ENCODE peak calls at places on chromosomes 5 and 9, in six cellular contexts. W, B, D, U, A and S are unnamed samples.

GRCh38 chr5:143134900-143135299 is 268.6 kb downstream of the NR3C1 start:
- DNase-seq in W (no peak), B (no peak), D (no peak), U (no peak), A (no peak), S (no peak)

GRCh38 chr5:135761746-135762145 is 72.7 kb upstream of the SLC25A48 start:
- DNase-seq in W (no peak), B (no peak), D (no peak), U (no peak), A (no peak), S (no peak)

GRCh38 chr9:83964973-83965349 is 15.1 kb downstream of the HNRNPK start:
- DNase-seq in W (no peak), B (no peak), D (no peak), U (no peak), A (no peak), S (no peak)

GRCh38 chr5:55427157-55427556 is 107.6 kb downstream of the PLPP1 start:
- DNase-seq in W (peak; percentile 22), B (no peak), D (no peak), U (no peak), A (no peak), S (no peak)

GRCh38 chr5:122937914-122938313 is 92.5 kb downstream of the SNX24 start:
- DNase-seq in W (no peak), B (no peak), D (no peak), U (no peak), A (no peak), S (peak; percentile 21)

GRCh38 chr5:59608745-59609144 is 284.8 kb downstream of the PDE4D start:
- DNase-seq in W (no peak), B (no peak), D (no peak), U (no peak), A (no peak), S (no peak)

GRCh38 chr9:98503867-98504800 is 204.6 kb downstream of the GABBR2 start:
- DNase-seq in W (no peak), B (no peak), D (no peak), U (no peak), A (no peak), S (no peak)

GRCh38 chr5:157657516-157657915 is 5.3 kb upstream of the SOX30 start:
- DNase-seq in W (no peak), B (no peak), D (no peak), U (no peak), A (no peak), S (no peak)

GRCh38 chr9:120513825-120514598 is 66.0 kb downstream of the CDK5RAP2 start:
- DNase-seq in W (no peak), B (no peak), D (no peak), U (no peak), A (no peak), S (no peak)

GRCh38 chr9:133656211-133657119 is 20.3 kb downstream of the DBH start:
- DNase-seq in W (no peak), B (no peak), D (no peak), U (no peak), A (no peak), S (peak; percentile 56)

GRCh38 chr9:130321082-130321481 is 55.5 kb downstream of the HMCN2 start:
- DNase-seq in W (peak; percentile 33), B (no peak), D (no peak), U (no peak), A (no peak), S (no peak)

GRCh38 chr5:138448481-138449398 is 9.9 kb downstream of the REEP2 start:
- DNase-seq in W (peak; percentile 62), B (no peak), D (no peak), U (no peak), A (no peak), S (no peak)

GRCh38 chr9:32385135-32385884 is 867 bp downstream of the ACO1 start:
- DNase-seq in W (no peak), B (no peak), D (no peak), U (no peak), A (no peak), S (no peak)

GRCh38 chr5:149387982-149388381 is 8.9 kb upstream of the IL17B start:
- DNase-seq in W (no peak), B (no peak), D (no peak), U (no peak), A (no peak), S (no peak)

GRCh38 chr5:10499066-10499465 is 57.4 kb downstream of the ROPN1L start:
- DNase-seq in W (no peak), B (no peak), D (no peak), U (no peak), A (no peak), S (no peak)

GRCh38 chr9:72362680-72363139 is 2.3 kb downstream of the ZFAND5 start:
- DNase-seq in W (peak; percentile 20), B (no peak), D (peak; percentile 75), U (no peak), A (no peak), S (peak; percentile 40)

GRCh38 chr9:4143951-4144717 is 155.7 kb downstream of the GLIS3 start:
- DNase-seq in W (no peak), B (no peak), D (peak; percentile 16), U (no peak), A (no peak), S (peak; percentile 45)

GRCh38 chr5:59533730-59534108 is 359.8 kb downstream of the PDE4D start:
- DNase-seq in W (no peak), B (no peak), D (no peak), U (no peak), A (no peak), S (no peak)

GRCh38 chr9:18490591-18491370 is 16.8 kb downstream of the ADAMTSL1 start:
- DNase-seq in W (no peak), B (no peak), D (no peak), U (no peak), A (no peak), S (no peak)

GRCh38 chr9:21558627-21559401 is 76.7 kb upstream of the IFNE start:
- DNase-seq in W (no peak), B (no peak), D (no peak), U (no peak), A (no peak), S (no peak)

GRCh38 chr9:19429590-19429989 is 20.8 kb downstream of the ACER2 start:
- DNase-seq in W (no peak), B (no peak), D (no peak), U (no peak), A (no peak), S (no peak)

GRCh38 chr9:100595391-100596199 is 17.7 kb downstream of the CAVIN4 start:
- DNase-seq in W (peak; percentile 57), B (peak; percentile 44), D (peak; percentile 39), U (no peak), A (peak; percentile 60), S (peak; percentile 9)
- TF ChIP-seq JUND in W (no peak), B (no peak), D (no peak), U (no peak), A (no peak), S (no peak)

GRCh38 chr9:136533775-136534157 is 12.1 kb downstream of the NOTCH1 start:
- DNase-seq in W (no peak), B (no peak), D (no peak), U (no peak), A (no peak), S (no peak)
- TF ChIP-seq JUND in W (no peak), B (no peak), D (no peak), U (no peak), A (no peak), S (no peak)

GRCh38 chr5:21709766-21710165 is 1143.4 kb downstream of the CDH12 start:
- DNase-seq in W (no peak), B (no peak), D (no peak), U (no peak), A (no peak), S (no peak)

DNA sequence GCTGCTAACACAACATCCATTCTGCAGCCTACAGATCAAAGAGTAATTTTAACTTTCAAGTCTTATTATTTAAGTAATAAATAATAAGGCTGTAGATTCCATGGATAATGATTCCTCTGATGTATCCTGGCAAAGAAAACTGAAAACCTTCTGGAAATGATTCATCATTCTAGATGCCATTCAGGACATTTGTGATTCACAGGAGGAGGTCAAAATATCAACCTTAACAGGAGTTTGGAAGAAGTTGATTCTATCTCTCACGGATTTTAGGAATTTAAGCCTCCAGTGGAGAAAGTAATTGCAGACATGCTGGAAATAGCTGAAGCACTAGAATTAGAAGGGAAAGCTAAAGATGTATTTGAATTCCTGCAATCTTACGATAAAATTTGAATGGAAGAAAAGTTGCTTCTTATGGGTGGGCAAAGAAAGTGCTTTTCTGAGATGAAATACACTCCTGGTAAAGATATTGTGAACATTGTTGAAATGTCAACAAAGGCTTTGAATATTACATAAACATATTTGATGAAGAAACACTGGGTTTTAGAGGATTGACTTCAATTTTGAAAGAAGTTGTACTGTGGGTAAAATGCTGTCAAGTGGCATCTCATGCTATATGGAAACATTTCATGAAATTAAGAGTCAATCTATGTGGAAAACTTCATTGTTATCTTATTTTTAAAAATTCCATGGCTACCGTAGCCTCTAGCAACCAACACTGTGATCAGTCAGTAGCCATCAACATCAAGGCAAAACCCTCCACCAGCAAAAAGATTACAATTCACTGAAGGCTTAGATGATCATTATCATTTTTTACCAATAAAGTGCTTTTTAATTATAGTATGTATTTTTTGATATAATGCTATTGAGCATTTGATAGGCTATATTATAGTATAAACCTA is 1141.0 kb downstream of the CDH12 start:
- DNase-seq in W (no peak), B (no peak), D (no peak), U (no peak), A (no peak), S (no peak)
- TF ChIP-seq JUND in W (no peak), B (no peak), D (no peak), U (no peak), A (no peak), S (no peak)

GRCh38 chr5:132293992-132294727 is at the start of gene SLC22A4:
- DNase-seq in W (peak; percentile 94), B (peak; percentile 87), D (peak; percentile 87), U (peak; percentile 72), A (peak; percentile 90), S (peak; percentile 91)

GRCh38 chr5:132291026-132291425 is 3.2 kb upstream of the SLC22A4 start:
- DNase-seq in W (no peak), B (no peak), D (no peak), U (no peak), A (no peak), S (no peak)

GRCh38 chr5:132294728-132295504 is 722 bp downstream of the SLC22A4 start:
- DNase-seq in W (no peak), B (peak; percentile 27), D (no peak), U (no peak), A (peak; percentile 63), S (no peak)

GRCh38 chr5:132295505-132296411 is 1.6 kb downstream of the SLC22A4 start:
- DNase-seq in W (no peak), B (no peak), D (no peak), U (no peak), A (no peak), S (no peak)

DNA sequence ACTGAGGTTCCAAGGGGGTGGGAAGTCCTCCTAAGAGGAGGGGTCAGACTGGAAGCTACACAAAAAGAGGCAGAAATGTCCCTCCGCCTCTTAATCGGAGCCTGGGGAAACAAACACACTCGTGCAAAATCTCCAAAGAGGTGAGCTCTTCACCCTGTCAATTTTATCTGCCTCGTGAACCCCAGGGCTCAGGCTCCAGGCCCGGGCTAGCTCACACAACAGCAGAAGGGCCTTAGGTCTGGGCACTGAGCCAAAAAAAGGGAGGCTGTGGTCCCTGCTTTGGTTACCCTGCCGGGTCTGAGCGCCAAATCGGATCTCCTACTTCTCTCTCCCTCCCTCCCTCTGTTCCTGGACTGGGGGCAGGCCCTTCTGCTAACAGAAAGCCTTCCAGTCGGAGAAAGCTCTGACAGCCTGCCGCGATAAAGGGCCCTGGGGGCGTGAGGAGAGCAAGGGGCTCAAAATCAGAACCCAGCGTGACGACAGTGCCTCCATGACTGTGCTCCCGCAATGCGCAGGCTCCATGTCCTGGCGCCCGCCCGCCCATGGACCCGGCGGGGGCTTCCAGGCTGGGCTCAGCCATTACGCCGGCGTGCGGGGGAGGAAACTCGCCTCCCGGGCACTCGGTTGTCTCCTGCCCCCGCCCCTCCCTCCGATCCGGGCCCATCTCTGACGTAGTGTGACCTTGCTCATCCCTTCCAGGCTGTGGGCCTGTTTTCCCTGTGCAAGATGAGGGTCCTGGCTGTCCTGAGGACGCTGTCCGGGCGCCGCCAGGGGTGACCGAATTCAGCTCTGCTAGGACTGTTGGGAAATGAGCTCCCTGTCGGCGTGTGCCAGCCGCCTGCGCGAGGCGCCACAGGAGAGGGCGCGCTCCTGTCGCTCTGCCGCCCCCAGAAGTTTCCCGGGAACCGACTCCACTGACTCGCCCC is 865 bp upstream of the SLC22A4 start:
- DNase-seq in W (peak; percentile 92), B (peak; percentile 59), D (peak; percentile 82), U (peak; percentile 89), A (peak; percentile 86), S (peak; percentile 69)
- TF ChIP-seq JUND in W (no peak), B (no peak), D (no peak), U (peak; percentile 66), A (peak; percentile 56), S (no peak)